ENCODE peak calls at places on chromosome 15, in five cellular contexts. A, J, P, X and H are unnamed samples.

GRCh38 chr15:64525828-64526530 is 65.6 kb downstream of the ZNF609 start:
- DNase-seq in J (peak), P (no peak), A (no peak), X (no peak), H (no peak)

GRCh38 chr15:101092867-101093202 is 159.0 kb downstream of the CHSY1 start:
- DNase-seq in J (no peak), X (no peak), A (no peak), P (no peak), H (no peak)

GRCh38 chr15:43776718-43777292 is at the start of gene ELL3:
- DNase-seq in A (peak), J (peak), X (peak), P (peak), H (no peak)

GRCh38 chr15:68385671-68386586 is 46.0 kb downstream of the ITGA11 start:
- DNase-seq in P (no peak), X (no peak), A (no peak), J (no peak), H (no peak)

GRCh38 chr15:79853492-79854328 is 43.1 kb downstream of the MTHFS start:
- DNase-seq in P (peak), X (peak), A (peak), J (peak), H (peak)

GRCh38 chr15:83378921-83379561 is 68.1 kb upstream of the SH3GL3 start:
- DNase-seq in J (no peak), X (no peak), A (no peak), P (no peak), H (no peak)

GRCh38 chr15:93830221-93830765 is 401.1 kb upstream of the MCTP2 start:
- DNase-seq in A (no peak), P (no peak), X (no peak), J (no peak), H (no peak)

GRCh38 chr15:36841154-36841553 is 259.2 kb downstream of the MEIS2 start:
- DNase-seq in P (no peak), J (no peak), A (no peak), X (no peak), H (no peak)

GRCh38 chr15:28952666-28953491 is 67.1 kb downstream of the APBA2 start:
- DNase-seq in X (no peak), P (no peak), A (no peak), J (no peak), H (no peak)

GRCh38 chr15:88878720-88879184 is 16.6 kb downstream of the HAPLN3 start:
- DNase-seq in P (peak), J (peak), X (no peak), A (no peak), H (no peak)

GRCh38 chr15:38085931-38086562 is 151.6 kb downstream of the TMCO5A start:
- DNase-seq in P (no peak), J (peak), X (no peak), A (no peak), H (no peak)

GRCh38 chr15:63811942-63812341 is 21.8 kb downstream of the HERC1 start:
- DNase-seq in P (no peak), J (no peak), X (no peak), A (no peak), H (no peak)

GRCh38 chr15:39744334-39745103 is 38.1 kb downstream of the FSIP1 start:
- DNase-seq in J (no peak), A (no peak), X (no peak), P (no peak), H (no peak)

GRCh38 chr15:57914350-57915055 is 151.0 kb downstream of the ALDH1A2 start:
- DNase-seq in J (no peak), A (no peak), P (no peak), X (no peak), H (no peak)

GRCh38 chr15:28954466-28955159 is 68.8 kb downstream of the APBA2 start:
- DNase-seq in P (no peak), A (no peak), X (peak), J (no peak), H (no peak)

GRCh38 chr15:101773496-101774100 is 29.7 kb upstream of the OR4F6 start:
- DNase-seq in X (no peak), J (no peak), P (no peak), A (no peak), H (no peak)

GRCh38 chr15:58297639-58298038 is 134.2 kb upstream of the LIPC start:
- DNase-seq in J (no peak), X (no peak), A (no peak), P (no peak), H (no peak)

GRCh38 chr15:66092053-66092976 is 161.2 kb downstream of the MEGF11 start:
- DNase-seq in X (no peak), A (no peak), J (no peak), P (no peak), H (no peak)

DNA sequence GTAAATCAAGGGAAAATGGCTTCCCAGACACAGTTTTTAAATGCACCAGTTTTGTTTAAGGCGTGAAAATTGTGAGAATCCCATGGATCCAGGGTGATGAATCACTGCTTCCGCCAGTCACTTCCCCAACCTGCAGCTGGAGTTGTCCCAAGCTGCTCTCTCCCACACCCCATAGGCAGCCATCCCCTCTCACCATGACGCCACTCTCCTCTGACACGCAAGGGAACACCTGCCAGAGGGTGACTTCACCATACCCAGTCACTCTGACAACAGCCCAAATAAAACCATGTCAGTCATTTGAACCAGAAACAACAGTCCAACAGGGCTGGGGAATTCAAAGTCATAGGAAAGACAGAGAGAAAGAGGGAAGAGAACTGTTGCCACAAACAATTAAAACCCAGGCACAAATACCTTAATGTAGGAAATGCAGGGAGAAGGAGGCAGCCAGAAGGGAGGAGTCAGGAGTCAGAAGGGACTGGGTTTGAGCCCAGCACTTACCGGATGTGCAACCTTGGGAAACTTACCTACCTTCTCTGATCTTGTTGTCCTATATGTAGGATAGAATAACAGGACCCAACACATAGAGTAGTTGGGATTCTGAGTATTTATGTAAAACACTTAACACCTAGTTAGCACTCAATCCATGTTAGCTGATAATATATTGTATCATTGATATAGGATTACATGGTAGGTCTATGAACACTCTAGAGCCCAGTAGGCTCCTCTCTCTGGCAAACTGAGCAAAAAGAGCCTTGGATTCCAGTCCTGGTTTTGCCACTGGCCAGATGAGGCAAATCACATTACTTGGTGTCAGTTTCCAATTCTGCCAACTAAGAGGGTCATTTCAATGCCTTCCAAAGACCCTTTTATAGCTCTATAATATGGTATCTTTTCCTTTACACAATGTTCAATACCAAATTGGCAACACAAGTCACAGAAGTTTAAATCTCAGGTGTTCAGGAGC is 326.3 kb upstream of the ICE2 start:
- DNase-seq in J (peak), P (no peak), X (peak), A (no peak), H (no peak)
- H3K27ac ChIP-seq in J (no peak), P (no peak), X (no peak), A (no peak), H (no peak)

GRCh38 chr15:76861815-76862397 is 43.2 kb downstream of the SCAPER start:
- DNase-seq in P (no peak), X (no peak), J (no peak), A (no peak), H (no peak)
- H3K27ac ChIP-seq in P (no peak), X (no peak), J (no peak), A (no peak), H (no peak)

GRCh38 chr15:91928676-91929075 is 75.2 kb downstream of the SLCO3A1 start:
- DNase-seq in P (no peak), A (no peak), X (no peak), J (no peak), H (no peak)
- H3K27ac ChIP-seq in P (no peak), A (no peak), X (no peak), J (no peak), H (no peak)

DNA sequence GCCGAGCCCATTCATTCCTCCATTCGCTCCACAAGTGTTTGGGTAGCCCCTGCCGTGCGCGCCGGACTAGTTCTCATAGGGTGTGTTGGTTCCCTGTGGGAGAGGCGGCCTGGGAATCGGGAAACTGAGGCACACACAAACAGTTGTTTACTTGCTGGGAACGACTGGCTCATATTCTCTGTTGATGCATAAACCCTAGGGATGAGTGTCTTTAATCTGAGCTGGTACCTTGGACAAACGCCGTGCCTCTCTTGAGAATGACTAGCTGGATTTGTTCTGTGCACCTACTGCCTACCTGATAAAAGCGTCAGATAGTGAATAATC is 737 bp downstream of the DNAJA4 start:
- DNase-seq in A (no peak), J (no peak), X (no peak), P (no peak), H (no peak)
- H3K27ac ChIP-seq in A (peak), J (no peak), X (peak), P (no peak), H (peak)

GRCh38 chr15:62790531-62790930 is 252.0 kb upstream of the TPM1 start:
- DNase-seq in A (no peak), P (no peak), X (no peak), J (no peak), H (no peak)
- H3K27ac ChIP-seq in A (no peak), P (no peak), X (no peak), J (no peak), H (no peak)

GRCh38 chr15:34065941-34066340 is 26.9 kb upstream of the AVEN start:
- DNase-seq in J (no peak), A (no peak), P (no peak), X (no peak), H (no peak)
- H3K27ac ChIP-seq in J (no peak), A (no peak), P (no peak), X (no peak), H (no peak)

GRCh38 chr15:41485226-41485625 is 8.4 kb upstream of the ITPKA start:
- DNase-seq in P (no peak), J (no peak), X (no peak), A (no peak), H (no peak)
- H3K27ac ChIP-seq in P (no peak), J (no peak), X (no peak), A (no peak), H (no peak)